ENCODE peak calls at places on chromosome 15, in six cellular contexts. W is A549, M is transverse colon, A is SK-N-SH, Y is K562, X is stomach. K is an unnamed sample.

GRCh38 chr15:64690578-64691296 is 84.7 kb downstream of the RBPMS2 start:
- DNase-seq in W (no peak), M (no peak), A (no peak), Y (no peak), X (no peak), K (no peak)

GRCh38 chr15:90095521-90095959 is 6.7 kb downstream of the IDH2 start:
- DNase-seq in W (no peak), M (no peak), A (no peak), Y (no peak), X (peak; percentile 70), K (no peak)

GRCh38 chr15:42528970-42529369 is 19.6 kb downstream of the LRRC57 start:
- DNase-seq in W (no peak), M (no peak), A (no peak), Y (no peak), X (no peak), K (no peak)

GRCh38 chr15:42056934-42057743 is 36.3 kb upstream of the PLA2G4E start:
- DNase-seq in W (peak; percentile 94), M (peak; percentile 86), A (peak; percentile 90), Y (peak; percentile 67), X (peak; percentile 84), K (peak; percentile 62)

GRCh38 chr15:86373147-86373546 is 293.5 kb downstream of the AGBL1 start:
- DNase-seq in W (no peak), M (no peak), A (no peak), Y (no peak), X (no peak), K (no peak)

GRCh38 chr15:69085325-69086081 is 71.0 kb downstream of the NOX5 start:
- DNase-seq in W (no peak), M (no peak), A (no peak), Y (no peak), X (no peak), K (no peak)

GRCh38 chr15:31347981-31348803 is 21.6 kb downstream of the KLF13 start:
- DNase-seq in W (no peak), M (no peak), A (no peak), Y (no peak), X (no peak), K (no peak)

GRCh38 chr15:37058316-37058985 is 41.9 kb downstream of the MEIS2 start:
- DNase-seq in W (peak; percentile 5), M (no peak), A (no peak), Y (peak; percentile 55), X (no peak), K (no peak)

GRCh38 chr15:80058851-80059785 is at the start of gene ZFAND6:
- DNase-seq in W (peak; percentile 94), M (peak; percentile 98), A (peak; percentile 97), Y (peak; percentile 96), X (peak; percentile 97), K (peak; percentile 97)
- TF ChIP-seq EP300 in W (no peak), M (no peak), A (no peak), Y (no peak), X (no peak), K (no peak)

GRCh38 chr15:70486451-70487379 is 276.6 kb downstream of the UACA start:
- DNase-seq in W (no peak), M (no peak), A (no peak), Y (no peak), X (no peak), K (no peak)
- TF ChIP-seq EP300 in W (peak; percentile 39), M (no peak), A (no peak), Y (no peak), X (no peak), K (no peak)

GRCh38 chr15:60395276-60396011 is 2.3 kb downstream of the ANXA2 start:
- DNase-seq in W (no peak), M (no peak), A (no peak), Y (no peak), X (no peak), K (no peak)

GRCh38 chr15:60396100-60396499 is 1.7 kb downstream of the ANXA2 start:
- DNase-seq in W (peak; percentile 69), M (no peak), A (no peak), Y (no peak), X (peak; percentile 59), K (no peak)

GRCh38 chr15:60397772-60398445 is at the start of gene ANXA2:
- DNase-seq in W (peak; percentile 95), M (peak; percentile 92), A (peak; percentile 85), Y (peak; percentile 93), X (peak; percentile 87), K (peak; percentile 83)

GRCh38 chr15:60396560-60396963 is 1.2 kb downstream of the ANXA2 start:
- DNase-seq in W (peak; percentile 80), M (no peak), A (no peak), Y (no peak), X (no peak), K (no peak)

GRCh38 chr15:60396964-60397771 is 618 bp downstream of the ANXA2 start:
- DNase-seq in W (peak; percentile 87), M (peak; percentile 86), A (peak; percentile 70), Y (peak; percentile 92), X (peak; percentile 66), K (peak; percentile 62)
- TF ChIP-seq EP300 in W (no peak), M (peak; percentile 48), A (peak; percentile 27), Y (peak; percentile 38), X (no peak), K (no peak)

GRCh38 chr15:75451674-75452363 is at the start of gene SIN3A:
- DNase-seq in W (peak; percentile 100), M (peak; percentile 99), A (peak; percentile 77), Y (peak; percentile 99), X (peak; percentile 99), K (peak; percentile 100)
- TF ChIP-seq EP300 in W (no peak), M (no peak), A (no peak), Y (no peak), X (no peak), K (no peak)

DNA sequence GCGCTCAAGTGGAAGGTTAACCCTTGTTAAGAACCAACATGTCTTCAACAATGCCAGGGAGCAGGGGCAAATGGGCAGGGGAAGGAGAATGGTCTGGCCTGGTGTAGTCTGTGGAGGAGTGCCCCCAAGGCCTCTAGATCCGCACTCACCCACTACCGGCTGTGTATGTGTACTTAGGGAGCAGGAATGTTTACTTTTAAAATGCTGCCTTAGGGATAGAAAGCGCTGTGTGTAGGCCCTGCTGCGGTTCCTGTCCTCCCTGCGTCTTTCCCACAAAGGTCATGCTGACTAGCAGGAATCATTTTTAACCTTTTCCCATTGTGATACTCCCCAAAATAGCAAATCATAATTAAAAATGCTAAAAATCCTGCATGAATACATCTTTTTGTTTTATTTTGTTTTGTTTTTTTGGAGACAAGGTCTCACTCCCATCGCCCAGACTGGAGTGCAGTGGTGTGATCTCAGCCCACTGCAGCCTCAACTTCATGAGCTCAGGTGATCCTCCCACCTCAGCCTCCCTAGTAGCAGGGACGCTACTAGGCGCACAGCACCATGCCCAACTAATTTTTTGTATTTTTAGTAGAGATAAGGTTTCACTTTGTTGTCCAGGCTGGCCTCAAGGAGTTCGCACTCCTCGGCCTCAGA is 35.9 kb upstream of the CEMIP start:
- DNase-seq in W (peak; percentile 75), M (peak; percentile 19), A (no peak), Y (no peak), X (peak; percentile 50), K (no peak)
- TF ChIP-seq EP300 in W (no peak), M (no peak), A (no peak), Y (no peak), X (no peak), K (no peak)

GRCh38 chr15:67883228-67883773 is 43.5 kb upstream of the RNU6-1 start:
- DNase-seq in W (no peak), M (no peak), A (no peak), Y (peak; percentile 74), X (no peak), K (no peak)

GRCh38 chr15:67882487-67883227 is 42.8 kb upstream of the RNU6-1 start:
- DNase-seq in W (peak; percentile 83), M (no peak), A (no peak), Y (peak; percentile 93), X (no peak), K (no peak)

GRCh38 chr15:67885848-67886247 is 46.0 kb upstream of the RNU6-1 start:
- DNase-seq in W (no peak), M (no peak), A (no peak), Y (no peak), X (no peak), K (no peak)

GRCh38 chr15:67884009-67884408 is 44.2 kb upstream of the RNU6-1 start:
- DNase-seq in W (no peak), M (no peak), A (no peak), Y (no peak), X (no peak), K (no peak)

DNA sequence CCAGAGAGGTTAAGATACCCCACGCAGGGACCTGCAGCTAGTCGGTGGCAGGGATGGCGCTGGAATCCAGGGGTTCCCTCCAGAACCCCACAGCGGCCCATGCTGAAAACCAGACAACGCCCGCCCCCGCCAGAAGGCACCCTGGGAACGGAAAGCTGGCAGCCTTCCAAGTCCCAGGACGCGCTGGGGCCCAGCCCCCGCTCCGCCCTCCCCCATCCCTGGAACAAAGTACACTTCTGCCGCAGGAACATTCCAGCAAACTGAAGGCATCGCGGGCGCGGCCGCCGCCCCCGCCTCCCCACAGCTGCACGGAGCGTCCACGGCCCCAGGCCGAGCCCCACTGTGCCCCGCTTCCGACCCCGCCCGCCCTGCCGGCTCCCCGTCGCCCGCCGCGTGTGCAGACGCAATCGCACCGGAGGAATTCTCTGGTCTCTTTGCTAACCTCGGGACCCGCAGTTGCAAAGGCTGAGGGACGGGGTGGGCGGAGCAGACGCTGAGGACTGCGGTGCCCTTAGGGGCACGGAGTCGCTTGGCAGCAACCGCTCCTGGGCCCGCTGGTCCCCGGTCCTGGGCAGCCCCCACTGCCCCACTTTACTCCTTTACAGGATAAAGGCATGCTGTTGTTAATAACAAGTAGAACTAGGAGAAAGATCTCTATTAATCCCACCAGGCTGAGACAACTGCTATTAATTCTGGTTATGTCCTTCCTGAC is 44.8 kb upstream of the RNU6-1 start:
- DNase-seq in W (peak; percentile 91), M (peak; percentile 92), A (peak; percentile 88), Y (peak; percentile 96), X (peak; percentile 89), K (peak; percentile 90)
- TF ChIP-seq EP300 in W (peak; percentile 77), M (peak; percentile 58), A (no peak), Y (peak; percentile 69), X (no peak), K (no peak)

K was measured in ovary.